ENCODE peak calls at places on chromosomes 3 and 15, in ten cellular contexts. Y is breast epithelium; R is RWPE1; K is GM23248; U is CD8-positive, alpha-beta memory T cell; X is CD4-positive, alpha-beta T cell; S is A549; N is neural progenitor cell; O is PC-3; A is mammary epithelial cell. W is an unnamed sample.

GRCh38 chr3:42961633-42962032 is 17.5 kb upstream of the GASK1A start:
- DNase-seq in Y (no peak), R (peak; percentile 20), K (peak; percentile 78), U (no peak), X (no peak), S (peak; percentile 30), N (peak; percentile 76), O (peak; percentile 80), A (peak; percentile 37), W (no peak)

GRCh38 chr15:32844118-32844711 is 126.4 kb downstream of the GREM1 start:
- DNase-seq in Y (no peak), R (peak; percentile 30), K (peak; percentile 63), U (no peak), X (no peak), S (peak; percentile 69), N (peak; percentile 27), O (peak; percentile 69), A (peak; percentile 14), W (no peak)

GRCh38 chr15:98568382-98569017 is 79.8 kb upstream of the IGF1R start:
- DNase-seq in Y (no peak), R (no peak), K (peak; percentile 18), U (no peak), X (no peak), S (peak; percentile 31), N (no peak), O (no peak), A (no peak), W (no peak)

GRCh38 chr3:71726106-71726505 is 904 bp upstream of the EIF4E3 start:
- DNase-seq in Y (no peak), R (no peak), K (no peak), U (peak; percentile 54), X (peak; percentile 48), S (no peak), N (no peak), O (no peak), A (no peak), W (no peak)

GRCh38 chr3:139586420-139587017 is 47.0 kb upstream of the RBP1 start:
- DNase-seq in Y (no peak), R (no peak), K (no peak), U (no peak), X (no peak), S (no peak), N (no peak), O (no peak), A (no peak), W (no peak)

GRCh38 chr15:91965501-91966180 is 112.1 kb downstream of the SLCO3A1 start:
- DNase-seq in Y (peak; percentile 62), R (peak; percentile 91), K (peak; percentile 92), U (no peak), X (no peak), S (peak; percentile 77), N (no peak), O (peak; percentile 88), A (peak; percentile 97), W (no peak)

GRCh38 chr3:101780661-101781060 is 1.6 kb downstream of the NXPE3 start:
- DNase-seq in Y (no peak), R (peak; percentile 50), K (peak; percentile 92), U (no peak), X (no peak), S (peak; percentile 70), N (peak; percentile 9), O (peak; percentile 69), A (peak; percentile 76), W (no peak)

GRCh38 chr3:155079795-155080546 is at the start of gene MME:
- DNase-seq in Y (peak; percentile 53), R (peak; percentile 52), K (peak; percentile 86), U (no peak), X (no peak), S (no peak), N (peak; percentile 81), O (peak; percentile 38), A (peak; percentile 69), W (no peak)

GRCh38 chr15:72195101-72195511 is 2.5 kb downstream of the GRAMD2A start:
- DNase-seq in Y (no peak), R (no peak), K (no peak), U (no peak), X (no peak), S (peak; percentile 35), N (no peak), O (peak; percentile 43), A (peak; percentile 29), W (no peak)

GRCh38 chr3:133855772-133856171 is 39.9 kb downstream of the RAB6B start:
- DNase-seq in Y (no peak), R (no peak), K (no peak), U (no peak), X (no peak), S (no peak), N (no peak), O (no peak), A (no peak), W (no peak)

GRCh38 chr15:100039994-100040393 is 301.8 kb downstream of the ADAMTS17 start:
- DNase-seq in Y (no peak), R (no peak), K (no peak), U (no peak), X (no peak), S (no peak), N (no peak), O (no peak), A (no peak), W (no peak)

GRCh38 chr15:100041380-100041779 is 300.4 kb downstream of the ADAMTS17 start:
- DNase-seq in Y (no peak), R (no peak), K (no peak), U (no peak), X (no peak), S (no peak), N (no peak), O (no peak), A (no peak), W (no peak)

GRCh38 chr15:100043069-100043641 is 298.6 kb downstream of the ADAMTS17 start:
- DNase-seq in Y (peak; percentile 39), R (peak; percentile 80), K (peak; percentile 1), U (no peak), X (no peak), S (peak; percentile 42), N (no peak), O (peak; percentile 96), A (peak; percentile 75), W (no peak)

GRCh38 chr15:100042558-100042957 is 299.2 kb downstream of the ADAMTS17 start:
- DNase-seq in Y (no peak), R (no peak), K (no peak), U (no peak), X (no peak), S (peak; percentile 10), N (no peak), O (peak; percentile 66), A (peak; percentile 38), W (no peak)

GRCh38 chr15:100043732-100044131 is 298.0 kb downstream of the ADAMTS17 start:
- DNase-seq in Y (no peak), R (no peak), K (no peak), U (no peak), X (no peak), S (no peak), N (no peak), O (no peak), A (peak; percentile 10), W (no peak)
- H3K27ac ChIP-seq in Y (peak overlapping the region; percentile 33), R (peak overlapping the region; percentile 40), K (no peak overlapping the region), U (no peak overlapping the region), X (no peak overlapping the region), S (no peak overlapping the region), N (no peak overlapping the region), O (peak overlapping the region; percentile 91), A (peak overlapping the region; percentile 43), W (peak overlapping the region; percentile 55)

GRCh38 chr3:32236377-32236776 is 2.1 kb upstream of the CMTM8 start:
- DNase-seq in Y (no peak), R (no peak), K (no peak), U (no peak), X (no peak), S (no peak), N (no peak), O (no peak), A (no peak), W (no peak)

GRCh38 chr3:32238027-32238815 is at the start of gene CMTM8:
- DNase-seq in Y (no peak), R (peak; percentile 57), K (peak; percentile 28), U (peak; percentile 42), X (peak; percentile 67), S (peak; percentile 60), N (peak; percentile 88), O (peak; percentile 78), A (peak; percentile 57), W (no peak)

GRCh38 chr3:32238816-32239637 is 547 bp downstream of the CMTM8 start:
- DNase-seq in Y (no peak), R (peak; percentile 14), K (peak; percentile 58), U (peak; percentile 5), X (peak; percentile 21), S (peak; percentile 31), N (no peak), O (peak; percentile 39), A (peak; percentile 42), W (no peak)

GRCh38 chr3:32239638-32240550 is 1.4 kb downstream of the CMTM8 start:
- DNase-seq in Y (no peak), R (peak; percentile 13), K (peak; percentile 22), U (no peak), X (peak; percentile 34), S (peak; percentile 62), N (peak; percentile 52), O (peak; percentile 67), A (no peak), W (no peak)

GRCh38 chr3:32237670-32238026 is 832 bp upstream of the CMTM8 start:
- DNase-seq in Y (no peak), R (no peak), K (no peak), U (no peak), X (no peak), S (no peak), N (no peak), O (no peak), A (no peak), W (no peak)
- H3K27ac ChIP-seq in Y (peak overlapping the region; percentile 87), R (no peak overlapping the region), K (no peak overlapping the region), U (no peak overlapping the region), X (no peak overlapping the region), S (peak overlapping the region; percentile 83), N (no peak overlapping the region), O (no peak overlapping the region), A (no peak overlapping the region), W (peak overlapping the region; percentile 65)

DNA sequence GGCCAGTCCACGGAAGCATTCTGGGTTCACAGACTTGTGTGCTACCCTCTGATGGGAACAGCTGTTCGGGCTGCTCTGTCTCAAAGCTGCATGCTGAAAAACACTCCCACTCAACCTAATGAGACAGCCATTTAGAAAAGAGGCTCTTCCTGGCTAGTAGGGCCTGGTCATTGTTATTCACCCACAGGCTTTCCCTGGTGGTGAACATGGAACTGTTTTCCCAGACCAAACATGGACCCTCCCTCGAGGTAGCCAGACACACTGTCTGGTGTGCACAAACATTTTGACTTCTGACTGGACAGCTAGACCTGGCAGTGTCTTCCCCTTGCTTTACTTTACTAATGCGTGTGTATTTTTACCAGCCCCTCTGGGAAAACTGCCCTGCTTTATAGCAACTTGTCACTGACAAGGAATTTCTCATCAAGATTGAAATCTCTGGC is 39.0 kb downstream of the MECOM start:
- DNase-seq in Y (no peak), R (no peak), K (no peak), U (no peak), X (no peak), S (no peak), N (no peak), O (peak; percentile 44), A (no peak), W (no peak)
- H3K27ac ChIP-seq in Y (no peak overlapping the region), R (no peak overlapping the region), K (no peak overlapping the region), U (no peak overlapping the region), X (no peak overlapping the region), S (no peak overlapping the region), N (no peak overlapping the region), O (no peak overlapping the region), A (no peak overlapping the region), W (peak overlapping the region; percentile 56)

DNA sequence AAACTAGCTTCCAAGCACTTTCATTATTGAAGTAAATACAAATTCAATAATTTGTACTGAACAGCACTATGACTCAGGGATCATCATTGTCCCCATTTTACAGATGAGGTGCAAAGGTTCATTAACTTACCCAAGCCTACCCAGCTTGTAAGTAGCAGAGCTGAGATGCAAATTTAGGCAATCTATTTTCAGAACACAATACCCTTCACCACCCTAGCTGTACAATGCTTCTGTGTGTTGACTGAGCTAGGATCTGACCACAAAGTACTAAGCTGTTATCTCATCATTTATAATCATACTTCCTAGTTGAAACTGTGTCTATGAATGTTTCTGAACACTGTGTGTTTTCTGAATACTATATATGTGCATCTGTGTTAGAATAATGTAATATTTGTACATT is 3.2 kb upstream of the ILDR1 start:
- DNase-seq in Y (no peak), R (no peak), K (no peak), U (no peak), X (no peak), S (no peak), N (no peak), O (no peak), A (no peak), W (no peak)
- H3K27ac ChIP-seq in Y (no peak overlapping the region), R (no peak overlapping the region), K (no peak overlapping the region), U (no peak overlapping the region), X (no peak overlapping the region), S (no peak overlapping the region), N (no peak overlapping the region), O (no peak overlapping the region), A (no peak overlapping the region), W (no peak overlapping the region)